ENCODE peak calls at places on chromosomes 2 and 18, in eight cellular contexts. L is sigmoid colon, G is IMR-90, S is stomach, H is A549, A is K562, P is body of pancreas, N is HCT116. M is an unnamed sample.

GRCh38 chr2:238167344-238167715 is 8.6 kb downstream of the ERFE start:
- DNase-seq in N (no peak), H (no peak), L (no peak), G (no peak), S (peak; percentile 9), A (no peak), P (no peak), M (no peak)

GRCh38 chr2:173456960-173457359 is 102.3 kb downstream of the CDCA7 start:
- DNase-seq in P (no peak), L (no peak), N (no peak), A (no peak), G (no peak), H (no peak), S (no peak), M (no peak)

GRCh38 chr18:79708412-79708811 is 28.8 kb downstream of the CTDP1 start:
- DNase-seq in H (no peak), S (no peak), L (no peak), N (no peak), P (no peak), A (no peak), G (no peak), M (no peak)

GRCh38 chr2:62196278-62196901 is 475 bp downstream of the B3GNT2 start:
- DNase-seq in P (no peak), A (peak; percentile 60), S (peak; percentile 45), N (no peak), L (peak; percentile 81), H (peak; percentile 65), G (no peak), M (peak; percentile 64)

GRCh38 chr2:96977631-96978195 is 8.7 kb downstream of the FAM178B start:
- DNase-seq in P (no peak), G (peak; percentile 79), A (peak; percentile 37), S (no peak), N (peak; percentile 2), H (peak; percentile 67), L (no peak), M (no peak)

GRCh38 chr18:8625693-8626092 is 16.5 kb downstream of the RAB12 start:
- DNase-seq in S (no peak), H (no peak), N (no peak), L (no peak), P (no peak), A (no peak), G (no peak), M (no peak)

GRCh38 chr18:79361766-79362522 is 33.8 kb upstream of the NFATC1 start:
- DNase-seq in H (no peak), P (no peak), L (no peak), N (peak; percentile 77), A (no peak), G (peak; percentile 95), S (no peak), M (no peak)

GRCh38 chr18:57122906-57123510 is 23.9 kb upstream of the BOD1L2 start:
- DNase-seq in S (no peak), N (no peak), A (no peak), P (no peak), H (no peak), G (no peak), L (no peak), M (no peak)

GRCh38 chr2:98492441-98492840 is 47.8 kb downstream of the INPP4A start:
- DNase-seq in S (no peak), H (no peak), G (no peak), P (no peak), L (peak; percentile 38), N (no peak), A (no peak), M (no peak)

GRCh38 chr2:148048475-148049221 is 27.8 kb downstream of the MBD5 start:
- DNase-seq in P (no peak), L (no peak), S (no peak), A (no peak), G (peak; percentile 5), N (no peak), H (no peak), M (no peak)

GRCh38 chr2:127066942-127067341 is 40.0 kb downstream of the BIN1 start:
- DNase-seq in H (no peak), A (no peak), N (no peak), P (peak; percentile 40), S (peak; percentile 35), L (peak; percentile 89), G (peak; percentile 23), M (no peak)

GRCh38 chr2:102065675-102066252 is 74.0 kb downstream of the IL1R2 start:
- DNase-seq in A (peak; percentile 83), N (peak; percentile 16), G (peak; percentile 82), H (peak; percentile 95), S (peak; percentile 57), P (no peak), L (peak; percentile 75), M (no peak)
- H3K4me1 ChIP-seq in A (peaks cover 64% of the 10 kb centered on the region), N (peaks cover 11% of the 10 kb centered on the region), G (peaks cover 39% of the 10 kb centered on the region), H (peaks cover 68% of the 10 kb centered on the region), S (peaks cover 73% of the 10 kb centered on the region), P (peaks cover 49% of the 10 kb centered on the region), L (peaks cover 61% of the 10 kb centered on the region), M (peaks cover 58% of the 10 kb centered on the region)

GRCh38 chr18:48948112-48949050 is 2.4 kb downstream of the SMAD7 start:
- DNase-seq in A (peak; percentile 75), H (no peak), S (peak; percentile 77), P (peak; percentile 56), G (peak; percentile 86), N (no peak), L (peak; percentile 87), M (no peak)
- TF ChIP-seq POLR2A in A (no peak), H (no peak), S (no peak), P (no peak), G (peak; percentile 61), N (no peak), L (no peak), M (no peak)

GRCh38 chr2:217316743-217317142 is 456.9 kb upstream of the TNP1 start:
- DNase-seq in N (no peak), A (no peak), P (no peak), H (no peak), G (peak; percentile 73), S (no peak), L (no peak), M (no peak)

GRCh38 chr2:217313386-217313785 is 453.5 kb upstream of the TNP1 start:
- DNase-seq in S (no peak), N (no peak), G (no peak), H (no peak), L (no peak), P (no peak), A (no peak), M (no peak)

GRCh38 chr2:217309056-217309455 is 449.2 kb upstream of the TNP1 start:
- DNase-seq in A (no peak), S (no peak), P (no peak), L (no peak), G (no peak), N (no peak), H (no peak), M (no peak)

DNA sequence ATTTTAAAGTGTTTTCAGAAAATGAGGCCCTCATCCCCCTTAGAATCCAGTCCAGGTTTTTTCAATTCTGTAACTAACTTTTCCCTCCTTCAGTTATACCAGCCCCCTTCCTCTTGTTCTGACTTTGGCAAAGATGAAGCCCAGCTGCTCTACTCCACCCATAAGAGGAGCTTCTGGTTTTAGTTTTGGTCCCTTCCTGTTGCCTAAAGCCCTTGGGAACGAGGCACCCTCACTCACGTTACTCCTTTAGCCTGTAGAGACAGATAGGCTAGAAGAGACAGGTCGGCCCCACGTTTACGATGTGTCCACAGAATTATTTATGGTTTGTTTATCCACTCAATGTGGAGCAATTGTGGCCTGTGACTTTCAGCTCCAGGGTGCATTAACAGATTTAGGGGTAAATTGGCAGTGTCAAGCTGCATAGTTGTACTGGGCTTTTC is 454.2 kb upstream of the TNP1 start:
- DNase-seq in N (no peak), P (no peak), S (no peak), A (no peak), H (peak; percentile 19), G (no peak), L (no peak), M (no peak)
- TF ChIP-seq CTCF in N (no peak), P (no peak), S (no peak), A (no peak), H (no peak), G (no peak), L (no peak), M (no peak)

GRCh38 chr2:26330114-26330581 is 15.8 kb upstream of the SELENOI start:
- DNase-seq in N (peak; percentile 59), S (peak; percentile 91), L (peak; percentile 94), H (peak; percentile 84), A (peak; percentile 88), G (peak; percentile 79), P (peak; percentile 87), M (peak; percentile 87)
- H3K4me1 ChIP-seq in N (peaks cover 4% of the 10 kb centered on the region), S (peaks cover 8% of the 10 kb centered on the region), L (no peaks in the 10 kb centered on the region), H (peaks cover 8% of the 10 kb centered on the region), A (peaks cover 6% of the 10 kb centered on the region), G (peaks cover 6% of the 10 kb centered on the region), P (peaks cover 7% of the 10 kb centered on the region), M (peaks cover 10% of the 10 kb centered on the region)

GRCh38 chr2:236852977-236853374 is 232.7 kb upstream of the COPS8 start:
- DNase-seq in P (no peak), N (no peak), H (no peak), L (no peak), S (no peak), G (no peak), A (no peak), M (no peak)
- TF ChIP-seq POLR2A in P (no peak), N (no peak), H (no peak), L (no peak), S (no peak), G (no peak), A (no peak), M (no peak)

DNA sequence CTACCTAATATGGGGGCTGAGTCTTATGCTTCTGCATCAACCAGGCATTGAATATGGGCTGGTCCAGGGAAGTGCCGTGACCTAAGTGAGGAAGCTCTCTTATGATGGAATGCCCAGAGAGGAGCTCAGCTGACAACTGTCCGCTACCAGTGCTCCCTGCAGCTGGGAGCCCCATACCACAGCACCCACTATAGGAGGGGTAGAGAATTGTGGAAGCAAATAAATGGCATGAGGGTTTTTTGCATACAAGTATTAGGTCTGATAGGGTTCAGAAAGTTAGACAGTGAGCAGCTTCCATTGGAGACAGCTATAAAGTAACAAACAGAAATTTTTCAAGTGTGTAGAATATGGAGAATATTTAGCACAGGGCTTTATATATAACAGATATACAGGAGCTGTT is 4.6 kb downstream of the TIMM21 start:
- DNase-seq in S (no peak), G (no peak), P (no peak), A (no peak), N (no peak), L (no peak), H (no peak), M (no peak)
- TF ChIP-seq CTCF in S (no peak), G (no peak), P (no peak), A (peak; percentile 36), N (no peak), L (no peak), H (no peak), M (no peak)

DNA sequence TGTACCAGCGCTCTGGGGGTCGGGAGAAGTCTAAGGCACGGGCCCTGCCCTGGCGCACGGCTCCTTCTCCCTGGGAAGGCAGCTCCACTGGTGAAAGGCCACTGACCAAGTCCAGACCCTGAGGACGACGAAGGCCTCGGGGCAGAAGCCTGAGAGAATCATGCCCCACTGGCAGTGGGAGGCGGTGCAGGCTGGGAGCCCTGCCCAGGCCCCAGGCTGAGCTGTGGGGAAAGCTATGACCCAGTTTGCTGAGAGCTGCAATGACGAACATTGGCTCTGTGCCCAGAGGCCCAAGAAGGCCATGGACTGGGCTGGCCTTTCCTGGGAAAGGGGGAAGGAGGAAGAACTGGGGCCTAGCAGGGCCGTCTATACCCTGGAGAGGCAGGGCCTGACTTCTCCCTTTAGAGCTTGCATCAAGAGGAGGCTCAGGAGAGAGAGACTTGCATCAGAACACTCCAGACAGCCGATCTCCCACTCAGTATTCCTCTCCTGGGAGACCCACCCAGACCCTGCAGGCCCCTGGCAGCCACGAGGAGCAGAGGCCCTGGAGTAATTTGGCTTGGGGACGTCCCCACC is 32.9 kb downstream of the HS1BP3 start:
- DNase-seq in L (peak; percentile 100), H (peak; percentile 95), N (peak; percentile 67), A (peak; percentile 76), S (peak; percentile 98), P (peak; percentile 98), G (peak; percentile 100), M (peak; percentile 99)
- H3K4me1 ChIP-seq in L (peaks cover 85% of the 10 kb centered on the region), H (peaks cover 26% of the 10 kb centered on the region), N (peaks cover 27% of the 10 kb centered on the region), A (peaks cover 19% of the 10 kb centered on the region), S (peaks cover 80% of the 10 kb centered on the region), P (peaks cover 57% of the 10 kb centered on the region), G (peaks cover 25% of the 10 kb centered on the region), M (peaks cover 96% of the 10 kb centered on the region)

M was measured in heart left ventricle.